ENCODE peak calls at places on chromosomes 16 and 17, in seven cellular contexts. One of them, this sample, is unnamed. For H3K4me1, the result is how much of the 10 kb centered on the place peaks cover.

GRCh38 chr16:2325791-2326190 is 14.7 kb downstream of the ABCA3 start:
- DNase-seq in stomach: no peak
- DNase-seq in spleen: no peak
- DNase-seq in thoracic aorta: no peak
- DNase-seq in CD8-positive, alpha-beta T cell: no peak
- DNase-seq in pancreas: no peak
- DNase-seq in transverse colon: no peak
- DNase-seq in this sample: no peak

GRCh38 chr17:77923776-77924513 is 34.6 kb upstream of the TNRC6C start:
- DNase-seq in stomach: no peak
- DNase-seq in spleen: no peak
- DNase-seq in thoracic aorta: no peak
- DNase-seq in CD8-positive, alpha-beta T cell: no peak
- DNase-seq in pancreas: no peak
- DNase-seq in transverse colon: no peak
- DNase-seq in this sample: no peak

GRCh38 chr16:17830651-17831050 is 359.9 kb upstream of the XYLT1 start:
- DNase-seq in stomach: no peak
- DNase-seq in spleen: no peak
- DNase-seq in thoracic aorta: no peak
- DNase-seq in CD8-positive, alpha-beta T cell: no peak
- DNase-seq in pancreas: no peak
- DNase-seq in transverse colon: no peak
- DNase-seq in this sample: no peak

GRCh38 chr17:58308173-58308984 is 20.2 kb downstream of the TSPOAP1 start:
- DNase-seq in stomach: peak
- DNase-seq in spleen: peak
- DNase-seq in thoracic aorta: no peak
- DNase-seq in CD8-positive, alpha-beta T cell: no peak
- DNase-seq in pancreas: peak
- DNase-seq in transverse colon: no peak
- DNase-seq in this sample: peak

GRCh38 chr17:6233856-6234255 is 163.7 kb downstream of the WSCD1 start:
- DNase-seq in stomach: no peak
- DNase-seq in spleen: peak
- DNase-seq in thoracic aorta: no peak
- DNase-seq in CD8-positive, alpha-beta T cell: no peak
- DNase-seq in pancreas: no peak
- DNase-seq in transverse colon: no peak
- DNase-seq in this sample: no peak

GRCh38 chr16:73063854-73064226 is 15.9 kb upstream of the ZFHX3 start:
- DNase-seq in stomach: no peak
- DNase-seq in spleen: no peak
- DNase-seq in thoracic aorta: no peak
- DNase-seq in CD8-positive, alpha-beta T cell: no peak
- DNase-seq in pancreas: no peak
- DNase-seq in transverse colon: no peak
- DNase-seq in this sample: no peak

GRCh38 chr16:69482410-69482951 is 58.1 kb downstream of the CYB5B start:
- DNase-seq in stomach: peak
- DNase-seq in spleen: no peak
- DNase-seq in thoracic aorta: peak
- DNase-seq in CD8-positive, alpha-beta T cell: no peak
- DNase-seq in pancreas: no peak
- DNase-seq in transverse colon: no peak
- DNase-seq in this sample: no peak

GRCh38 chr16:28977703-28978641 is 3.4 kb downstream of the SPNS1 start:
- DNase-seq in stomach: no peak
- DNase-seq in spleen: no peak
- DNase-seq in thoracic aorta: no peak
- DNase-seq in CD8-positive, alpha-beta T cell: no peak
- DNase-seq in pancreas: no peak
- DNase-seq in transverse colon: no peak
- DNase-seq in this sample: no peak

GRCh38 chr17:77319211-77320031 is 178.7 kb downstream of the SEC14L1 start:
- DNase-seq in stomach: peak
- DNase-seq in spleen: peak
- DNase-seq in thoracic aorta: peak
- DNase-seq in CD8-positive, alpha-beta T cell: no peak
- DNase-seq in pancreas: peak
- DNase-seq in transverse colon: peak
- DNase-seq in this sample: peak

GRCh38 chr16:26857371-26857770 is 209.4 kb upstream of the C16orf82 start:
- DNase-seq in stomach: no peak
- DNase-seq in spleen: no peak
- DNase-seq in thoracic aorta: no peak
- DNase-seq in CD8-positive, alpha-beta T cell: no peak
- DNase-seq in pancreas: no peak
- DNase-seq in transverse colon: no peak
- DNase-seq in this sample: peak

GRCh38 chr16:78984324-78984723 is 616.2 kb downstream of the MAF start:
- DNase-seq in stomach: no peak
- DNase-seq in spleen: no peak
- DNase-seq in thoracic aorta: no peak
- DNase-seq in CD8-positive, alpha-beta T cell: no peak
- DNase-seq in pancreas: no peak
- DNase-seq in transverse colon: peak
- DNase-seq in this sample: no peak

GRCh38 chr17:28888832-28889231 is 8.7 kb downstream of the FLOT2 start:
- DNase-seq in stomach: no peak
- DNase-seq in spleen: no peak
- DNase-seq in thoracic aorta: no peak
- DNase-seq in CD8-positive, alpha-beta T cell: no peak
- DNase-seq in pancreas: no peak
- DNase-seq in transverse colon: no peak
- DNase-seq in this sample: no peak

GRCh38 chr16:22264786-22265185 is 32.4 kb upstream of the POLR3E start:
- DNase-seq in stomach: no peak
- DNase-seq in spleen: no peak
- DNase-seq in thoracic aorta: no peak
- DNase-seq in CD8-positive, alpha-beta T cell: no peak
- DNase-seq in pancreas: no peak
- DNase-seq in transverse colon: no peak
- DNase-seq in this sample: no peak

GRCh38 chr17:19343671-19344151 is 18.8 kb downstream of the B9D1 start:
- DNase-seq in stomach: no peak
- DNase-seq in spleen: peak
- DNase-seq in thoracic aorta: no peak
- DNase-seq in CD8-positive, alpha-beta T cell: no peak
- DNase-seq in pancreas: no peak
- DNase-seq in transverse colon: no peak
- DNase-seq in this sample: no peak

GRCh38 chr16:53511403-53512280 is 8.6 kb upstream of the AKTIP start:
- DNase-seq in stomach: no peak
- DNase-seq in spleen: peak
- DNase-seq in thoracic aorta: no peak
- DNase-seq in CD8-positive, alpha-beta T cell: no peak
- DNase-seq in pancreas: peak
- DNase-seq in transverse colon: no peak
- DNase-seq in this sample: no peak

GRCh38 chr17:5769936-5770335 is 185.6 kb upstream of the NLRP1 start:
- DNase-seq in stomach: no peak
- DNase-seq in spleen: no peak
- DNase-seq in thoracic aorta: no peak
- DNase-seq in CD8-positive, alpha-beta T cell: no peak
- DNase-seq in pancreas: no peak
- DNase-seq in transverse colon: no peak
- DNase-seq in this sample: no peak

GRCh38 chr16:87556941-87557459 is 45.3 kb upstream of the JPH3 start:
- DNase-seq in stomach: no peak
- DNase-seq in spleen: peak
- DNase-seq in thoracic aorta: no peak
- DNase-seq in CD8-positive, alpha-beta T cell: no peak
- DNase-seq in pancreas: no peak
- DNase-seq in transverse colon: no peak
- DNase-seq in this sample: peak

GRCh38 chr17:68199837-68200688 is 47.8 kb upstream of the AMZ2 start:
- DNase-seq in stomach: no peak
- DNase-seq in spleen: no peak
- DNase-seq in thoracic aorta: no peak
- DNase-seq in CD8-positive, alpha-beta T cell: no peak
- DNase-seq in pancreas: peak
- DNase-seq in transverse colon: no peak
- DNase-seq in this sample: peak

GRCh38 chr17:68198931-68199836 is 48.7 kb upstream of the AMZ2 start:
- DNase-seq in stomach: no peak
- DNase-seq in spleen: peak
- DNase-seq in thoracic aorta: no peak
- DNase-seq in CD8-positive, alpha-beta T cell: no peak
- DNase-seq in pancreas: peak
- DNase-seq in transverse colon: no peak
- DNase-seq in this sample: no peak

GRCh38 chr17:68197997-68198930 is 49.6 kb upstream of the AMZ2 start:
- DNase-seq in stomach: peak
- DNase-seq in spleen: no peak
- DNase-seq in thoracic aorta: no peak
- DNase-seq in CD8-positive, alpha-beta T cell: no peak
- DNase-seq in pancreas: peak
- DNase-seq in transverse colon: no peak
- DNase-seq in this sample: no peak

GRCh38 chr17:68201425-68201785 is 46.4 kb upstream of the AMZ2 start:
- DNase-seq in stomach: no peak
- DNase-seq in spleen: no peak
- DNase-seq in thoracic aorta: no peak
- DNase-seq in CD8-positive, alpha-beta T cell: no peak
- DNase-seq in pancreas: no peak
- DNase-seq in transverse colon: no peak
- DNase-seq in this sample: peak

GRCh38 chr17:68200689-68201424 is 47.0 kb upstream of the AMZ2 start:
- DNase-seq in stomach: peak
- DNase-seq in spleen: peak
- DNase-seq in thoracic aorta: no peak
- DNase-seq in CD8-positive, alpha-beta T cell: peak
- DNase-seq in pancreas: peak
- DNase-seq in transverse colon: peak
- DNase-seq in this sample: peak
- H3K4me1 ChIP-seq in stomach: half or more
- H3K4me1 ChIP-seq in spleen: under half
- H3K4me1 ChIP-seq in thoracic aorta: half or more
- H3K4me1 ChIP-seq in CD8-positive, alpha-beta T cell: half or more
- H3K4me1 ChIP-seq in pancreas: under half
- H3K4me1 ChIP-seq in transverse colon: half or more
- H3K4me1 ChIP-seq in this sample: half or more

GRCh38 chr17:82769041-82769440 is 17.2 kb downstream of the TBCD start:
- DNase-seq in stomach: no peak
- DNase-seq in spleen: no peak
- DNase-seq in thoracic aorta: no peak
- DNase-seq in CD8-positive, alpha-beta T cell: no peak
- DNase-seq in pancreas: no peak
- DNase-seq in transverse colon: no peak
- DNase-seq in this sample: no peak

GRCh38 chr17:82772026-82772425 is 20.2 kb downstream of the TBCD start:
- DNase-seq in stomach: peak
- DNase-seq in spleen: no peak
- DNase-seq in thoracic aorta: no peak
- DNase-seq in CD8-positive, alpha-beta T cell: no peak
- DNase-seq in pancreas: no peak
- DNase-seq in transverse colon: peak
- DNase-seq in this sample: no peak

GRCh38 chr17:82765357-82765756 is 13.5 kb downstream of the TBCD start:
- DNase-seq in stomach: no peak
- DNase-seq in spleen: peak
- DNase-seq in thoracic aorta: no peak
- DNase-seq in CD8-positive, alpha-beta T cell: no peak
- DNase-seq in pancreas: no peak
- DNase-seq in transverse colon: no peak
- DNase-seq in this sample: no peak

GRCh38 chr17:82767041-82767754 is 15.3 kb downstream of the TBCD start:
- DNase-seq in stomach: peak
- DNase-seq in spleen: no peak
- DNase-seq in thoracic aorta: no peak
- DNase-seq in CD8-positive, alpha-beta T cell: no peak
- DNase-seq in pancreas: no peak
- DNase-seq in transverse colon: peak
- DNase-seq in this sample: no peak
- TF ChIP-seq CTCF in stomach: no peak
- TF ChIP-seq CTCF in spleen: no peak
- TF ChIP-seq CTCF in thoracic aorta: peak
- TF ChIP-seq CTCF in CD8-positive, alpha-beta T cell: peak
- TF ChIP-seq CTCF in pancreas: peak
- TF ChIP-seq CTCF in transverse colon: peak
- TF ChIP-seq CTCF in this sample: peak

GRCh38 chr17:80989586-80989913 is 2.1 kb upstream of the CHMP6 start:
- DNase-seq in stomach: no peak
- DNase-seq in spleen: no peak
- DNase-seq in thoracic aorta: no peak
- DNase-seq in CD8-positive, alpha-beta T cell: no peak
- DNase-seq in pancreas: no peak
- DNase-seq in transverse colon: no peak
- DNase-seq in this sample: no peak

GRCh38 chr17:80986816-80987480 is 4.7 kb upstream of the CHMP6 start:
- DNase-seq in stomach: no peak
- DNase-seq in spleen: peak
- DNase-seq in thoracic aorta: no peak
- DNase-seq in CD8-positive, alpha-beta T cell: no peak
- DNase-seq in pancreas: no peak
- DNase-seq in transverse colon: no peak
- DNase-seq in this sample: no peak

GRCh38 chr17:80986046-80986445 is 5.6 kb upstream of the CHMP6 start:
- DNase-seq in stomach: no peak
- DNase-seq in spleen: no peak
- DNase-seq in thoracic aorta: no peak
- DNase-seq in CD8-positive, alpha-beta T cell: no peak
- DNase-seq in pancreas: no peak
- DNase-seq in transverse colon: no peak
- DNase-seq in this sample: no peak

GRCh38 chr17:80990921-80991644 is 558 bp upstream of the CHMP6 start:
- DNase-seq in stomach: no peak
- DNase-seq in spleen: peak
- DNase-seq in thoracic aorta: no peak
- DNase-seq in CD8-positive, alpha-beta T cell: no peak
- DNase-seq in pancreas: peak
- DNase-seq in transverse colon: no peak
- DNase-seq in this sample: no peak

DNA sequence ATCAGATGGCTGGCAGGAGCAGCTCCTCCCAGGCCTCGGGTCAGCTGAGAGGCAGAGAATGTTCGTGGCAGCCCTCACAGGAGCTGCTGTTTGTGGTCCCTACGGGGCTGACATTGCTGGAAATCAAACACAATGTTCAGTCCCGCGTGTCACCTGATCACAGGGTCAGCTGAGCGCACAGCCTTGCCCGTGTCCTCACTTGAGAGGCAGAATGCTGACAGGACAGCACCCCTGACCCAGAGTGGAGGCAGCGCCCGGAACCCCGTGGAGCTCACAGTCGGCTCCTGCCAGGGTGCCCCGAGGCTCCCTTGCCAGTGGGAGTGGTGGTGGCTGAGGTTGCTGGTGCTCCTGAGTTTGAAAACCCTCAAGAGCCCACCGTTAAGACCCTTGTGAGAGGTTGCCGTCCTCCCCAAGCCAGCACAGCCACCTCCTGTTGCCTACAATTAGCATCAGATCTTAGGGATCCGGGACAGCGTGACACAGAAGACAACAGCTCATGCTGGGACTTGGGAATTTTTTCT is 3.6 kb upstream of the CHMP6 start:
- DNase-seq in stomach: no peak
- DNase-seq in spleen: peak
- DNase-seq in thoracic aorta: no peak
- DNase-seq in CD8-positive, alpha-beta T cell: no peak
- DNase-seq in pancreas: no peak
- DNase-seq in transverse colon: no peak
- DNase-seq in this sample: no peak
- H3K27ac ChIP-seq in stomach: no peak
- H3K27ac ChIP-seq in spleen: no peak
- H3K27ac ChIP-seq in thoracic aorta: no peak
- H3K27ac ChIP-seq in CD8-positive, alpha-beta T cell: no peak
- H3K27ac ChIP-seq in pancreas: no peak
- H3K27ac ChIP-seq in transverse colon: no peak
- H3K27ac ChIP-seq in this sample: peak

GRCh38 chr16:19701091-19701490 is 16.9 kb downstream of the KNOP1 start:
- DNase-seq in stomach: no peak
- DNase-seq in spleen: no peak
- DNase-seq in thoracic aorta: no peak
- DNase-seq in CD8-positive, alpha-beta T cell: no peak
- DNase-seq in pancreas: no peak
- DNase-seq in transverse colon: no peak
- DNase-seq in this sample: no peak
- H3K4me1 ChIP-seq in stomach: half or more
- H3K4me1 ChIP-seq in spleen: under half
- H3K4me1 ChIP-seq in thoracic aorta: under half
- H3K4me1 ChIP-seq in CD8-positive, alpha-beta T cell: under half
- H3K4me1 ChIP-seq in pancreas: under half
- H3K4me1 ChIP-seq in transverse colon: under half
- H3K4me1 ChIP-seq in this sample: half or more